ENCODE peak calls at places on chromosomes 5 and 9, in eight cellular contexts. U, M, I, J, P, L, T and O are unnamed samples.

GRCh38 chr5:1035421-1036405 is 27.1 kb downstream of the NKD2 start:
- DNase-seq in L (no peak), T (no peak), M (no peak), U (no peak), J (no peak), P (no peak), I (no peak), O (no peak)

GRCh38 chr9:107638922-107639321 is 149.4 kb upstream of the KLF4 start:
- DNase-seq in T (no peak), J (no peak), P (no peak), I (no peak), M (peak), U (peak), L (no peak), O (peak)

GRCh38 chr5:95862636-95863382 is 40.3 kb upstream of the GLRX start:
- DNase-seq in J (no peak), U (no peak), M (peak), L (no peak), T (no peak), I (no peak), P (no peak), O (no peak)

GRCh38 chr5:142717582-142718215 is 31.8 kb upstream of the FGF1 start:
- DNase-seq in U (peak), P (peak), T (no peak), L (no peak), I (no peak), J (no peak), M (no peak), O (no peak)

GRCh38 chr9:110599468-110599867 is 19.9 kb upstream of the SVEP1 start:
- DNase-seq in J (no peak), L (no peak), T (no peak), M (no peak), I (no peak), P (peak), U (peak), O (no peak)

GRCh38 chr9:136484153-136485048 is 1.6 kb upstream of the SEC16A start:
- DNase-seq in J (no peak), I (no peak), P (no peak), L (peak), M (peak), T (no peak), U (peak), O (peak)

GRCh38 chr9:98081477-98082219 is 25.1 kb downstream of the NANS start:
- DNase-seq in I (no peak), L (no peak), M (peak), U (peak), J (no peak), P (no peak), T (no peak), O (no peak)

GRCh38 chr5:102959055-102959454 is 160.9 kb downstream of the GIN1 start:
- DNase-seq in I (no peak), M (no peak), L (no peak), U (peak), P (no peak), J (peak), T (no peak), O (no peak)

GRCh38 chr9:79471577-79472543 is 99.9 kb upstream of the TLE4 start:
- DNase-seq in U (peak), M (peak), L (no peak), I (no peak), T (peak), J (no peak), P (no peak), O (peak)

GRCh38 chr9:137350696-137351584 is 48.9 kb upstream of the NRARP start:
- DNase-seq in I (no peak), T (no peak), J (no peak), U (no peak), M (no peak), P (no peak), L (no peak), O (no peak)

GRCh38 chr5:124546643-124547042 is 199.8 kb downstream of the ZNF608 start:
- DNase-seq in L (no peak), I (peak), T (no peak), J (no peak), M (no peak), P (peak), U (peak), O (no peak)

GRCh38 chr5:115384587-115385375 is 88.3 kb upstream of the CCDC112 start:
- DNase-seq in P (peak), L (no peak), T (no peak), M (no peak), I (no peak), J (no peak), U (no peak), O (no peak)

GRCh38 chr5:132751971-132752580 is 4.8 kb downstream of the CCNI2 start:
- DNase-seq in M (no peak), I (no peak), J (no peak), P (no peak), T (no peak), L (no peak), U (no peak), O (no peak)

GRCh38 chr5:102077920-102078319 is 218.2 kb downstream of the SLCO4C1 start:
- DNase-seq in P (no peak), T (no peak), J (no peak), U (no peak), L (no peak), M (no peak), I (no peak), O (no peak)

GRCh38 chr9:131608469-131609115 is 63.3 kb downstream of the PRRT1B start:
- DNase-seq in L (no peak), T (no peak), P (peak), J (peak), U (peak), M (no peak), I (peak), O (peak)

GRCh38 chr5:132785864-132786263 is 8.8 kb upstream of the SEPTIN8 start:
- DNase-seq in J (no peak), M (no peak), L (no peak), P (no peak), T (no peak), U (no peak), I (no peak), O (no peak)

GRCh38 chr5:116876240-116876840 is 301.7 kb upstream of the SEMA6A start:
- DNase-seq in L (no peak), U (no peak), T (no peak), I (no peak), M (no peak), P (no peak), J (no peak), O (no peak)

GRCh38 chr9:133275105-133276000 is at the start of gene ABO:
- DNase-seq in P (peak), I (no peak), L (no peak), U (peak), J (no peak), T (no peak), M (peak), O (peak)

GRCh38 chr9:133273819-133274218 is 1.2 kb downstream of the ABO start:
- DNase-seq in L (no peak), P (no peak), M (peak), U (no peak), J (no peak), I (no peak), T (no peak), O (no peak)

GRCh38 chr9:133273098-133273497 is 1.9 kb downstream of the ABO start:
- DNase-seq in J (no peak), M (no peak), L (no peak), I (no peak), P (no peak), T (no peak), U (no peak), O (no peak)

GRCh38 chr9:133276001-133276884 is 1.2 kb upstream of the ABO start:
- DNase-seq in I (no peak), M (no peak), P (no peak), J (no peak), U (no peak), T (no peak), L (no peak), O (no peak)

GRCh38 chr9:133274236-133275104 is 531 bp downstream of the ABO start:
- DNase-seq in P (peak), M (no peak), J (no peak), I (no peak), T (no peak), U (no peak), L (no peak), O (no peak)
- H3K27ac ChIP-seq in P (no peak), M (peak), J (peak), I (no peak), T (no peak), U (no peak), L (no peak), O (peak)

GRCh38 chr5:36205329-36205728 is 36.4 kb downstream of the NADK2 start:
- DNase-seq in T (no peak), J (no peak), L (no peak), I (no peak), U (no peak), M (no peak), P (no peak), O (no peak)

GRCh38 chr5:36200513-36200912 is 41.2 kb downstream of the NADK2 start:
- DNase-seq in J (no peak), T (no peak), I (no peak), P (no peak), L (no peak), M (no peak), U (peak), O (no peak)

GRCh38 chr5:36198281-36198680 is 43.4 kb downstream of the NADK2 start:
- DNase-seq in P (no peak), I (no peak), L (no peak), U (peak), M (no peak), J (no peak), T (no peak), O (no peak)

GRCh38 chr5:36199620-36200019 is 42.1 kb downstream of the NADK2 start:
- DNase-seq in J (no peak), L (no peak), U (peak), M (no peak), T (no peak), P (no peak), I (no peak), O (no peak)

GRCh38 chr5:36202521-36202961 is 39.2 kb downstream of the NADK2 start:
- DNase-seq in T (no peak), L (no peak), U (peak), P (no peak), J (no peak), M (no peak), I (no peak), O (no peak)
- H3K27ac ChIP-seq in T (no peak), L (no peak), U (no peak), P (no peak), J (no peak), M (no peak), I (no peak), O (no peak)

GRCh38 chr5:7395432-7396168 is at the start of gene ADCY2:
- DNase-seq in P (peak), L (no peak), I (no peak), J (no peak), U (no peak), M (no peak), T (no peak), O (no peak)
- H3K27ac ChIP-seq in P (no peak), L (no peak), I (no peak), J (no peak), U (no peak), M (no peak), T (no peak), O (no peak)

GRCh38 chr9:129349571-129349947 is 171.5 kb upstream of the IER5L start:
- DNase-seq in L (no peak), P (no peak), M (no peak), I (no peak), U (no peak), T (no peak), J (no peak), O (no peak)
- H3K27ac ChIP-seq in L (no peak), P (no peak), M (no peak), I (no peak), U (no peak), T (no peak), J (no peak), O (no peak)

GRCh38 chr9:127078988-127079387 is 43.4 kb downstream of the ANGPTL2 start:
- DNase-seq in P (no peak), T (no peak), I (no peak), M (no peak), U (no peak), J (no peak), L (no peak), O (no peak)

GRCh38 chr9:127076860-127077657 is 45.4 kb downstream of the ANGPTL2 start:
- DNase-seq in M (no peak), U (peak), L (no peak), T (no peak), P (peak), J (no peak), I (no peak), O (no peak)

GRCh38 chr9:127075592-127076380 is 46.6 kb downstream of the ANGPTL2 start:
- DNase-seq in M (no peak), I (no peak), T (no peak), U (no peak), J (no peak), P (no peak), L (no peak), O (no peak)

GRCh38 chr9:127078336-127078735 is 44.1 kb downstream of the ANGPTL2 start:
- DNase-seq in P (no peak), I (no peak), M (no peak), U (no peak), L (no peak), T (no peak), J (no peak), O (no peak)

DNA sequence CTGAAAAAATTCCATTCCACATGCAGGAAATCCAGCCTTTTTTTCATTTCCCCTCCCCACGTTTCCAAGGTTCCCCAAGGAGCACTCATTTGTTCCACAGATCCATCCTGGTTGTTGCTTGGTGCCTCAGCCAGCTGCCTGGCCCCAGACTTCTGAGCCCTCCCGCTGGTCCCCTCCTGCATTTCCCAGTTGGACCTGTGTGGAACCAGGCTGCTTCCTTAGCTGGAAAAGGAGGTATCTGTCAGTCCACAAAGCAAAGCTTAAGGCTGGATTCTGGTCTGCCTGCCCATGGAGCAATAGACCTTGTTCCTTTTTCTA is 44.8 kb downstream of the ANGPTL2 start:
- DNase-seq in L (no peak), U (no peak), P (no peak), M (no peak), T (no peak), J (no peak), I (no peak), O (no peak)
- H3K27ac ChIP-seq in L (no peak), U (no peak), P (no peak), M (no peak), T (no peak), J (no peak), I (no peak), O (no peak)

GRCh38 chr5:172284275-172284971 is 859 bp upstream of the UBTD2 start:
- DNase-seq in T (no peak), U (peak), P (no peak), J (no peak), M (no peak), L (no peak), I (no peak), O (peak)

GRCh38 chr5:172283862-172284274 is 304 bp upstream of the UBTD2 start:
- DNase-seq in U (peak), P (peak), M (peak), L (peak), I (peak), J (no peak), T (peak), O (peak)

GRCh38 chr5:172283020-172283861 is at the start of gene UBTD2:
- DNase-seq in P (peak), J (no peak), T (peak), M (peak), L (peak), U (peak), I (peak), O (peak)

GRCh38 chr5:172280937-172281336 is 2.6 kb downstream of the UBTD2 start:
- DNase-seq in J (no peak), I (no peak), T (no peak), M (no peak), P (no peak), L (no peak), U (peak), O (no peak)

GRCh38 chr5:172282277-172283019 is 1.1 kb downstream of the UBTD2 start:
- DNase-seq in J (no peak), M (no peak), T (no peak), I (no peak), U (peak), L (no peak), P (no peak), O (no peak)
- H3K27ac ChIP-seq in J (peak), M (peak), T (no peak), I (peak), U (peak), L (no peak), P (peak), O (peak)

GRCh38 chr9:122912964-122913673 is at the start of gene ZBTB6:
- DNase-seq in L (peak), J (peak), M (peak), U (peak), I (peak), T (peak), P (peak), O (peak)
- H3K27ac ChIP-seq in L (peak), J (peak), M (peak), U (peak), I (peak), T (peak), P (peak), O (peak)

DNA sequence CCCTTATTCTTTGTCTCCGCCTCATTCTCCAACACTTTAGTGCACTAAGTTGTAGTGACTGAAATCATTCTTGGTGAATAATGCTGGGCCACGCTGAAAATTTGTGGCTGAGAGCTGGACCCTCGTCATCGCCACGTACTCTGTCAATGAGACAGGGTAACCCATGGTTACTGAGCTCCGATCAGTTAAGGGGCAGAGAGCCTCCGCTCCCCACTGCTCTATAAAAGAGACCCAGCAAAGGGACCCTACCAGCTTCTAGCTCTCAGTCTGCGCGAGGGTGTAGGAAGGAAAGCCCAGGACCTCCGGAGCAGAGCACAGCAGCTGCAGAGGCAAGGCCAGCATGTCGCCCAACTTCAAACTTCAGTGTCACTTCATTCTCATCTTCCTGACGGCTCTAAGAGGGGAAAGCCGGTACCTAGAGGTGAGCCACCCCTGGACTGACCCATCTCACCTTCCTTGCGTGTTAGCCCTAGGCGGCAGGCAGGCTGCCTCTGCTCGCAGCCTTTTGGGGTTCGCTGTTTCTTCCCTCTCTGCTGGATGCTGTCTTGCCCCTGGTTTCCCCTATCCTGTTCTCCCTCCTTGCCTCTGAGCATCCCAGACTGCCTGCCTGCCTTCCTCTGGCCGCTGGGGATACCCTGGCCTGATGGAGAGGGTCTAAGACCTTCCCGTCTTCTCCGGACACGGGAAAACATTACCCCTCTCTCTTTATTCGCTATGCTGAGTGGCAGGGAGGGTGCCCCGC is at the start of gene CRHBP:
- DNase-seq in U (no peak), P (peak), T (no peak), I (no peak), L (no peak), J (no peak), M (no peak), O (no peak)
- H3K27ac ChIP-seq in U (no peak), P (no peak), T (no peak), I (no peak), L (no peak), J (no peak), M (no peak), O (peak)